ENCODE peak calls at places on chromosome 14, in nine cellular contexts. One of them, this sample, is unnamed.

GRCh38 chr14:69770559-69770958 is 3.6 kb downstream of the SRSF5 start:
- DNase-seq in epithelial cell of esophagus: no peak
- DNase-seq in CD8-positive, alpha-beta T cell: no peak
- DNase-seq in sigmoid colon: no peak
- DNase-seq in PC-3: no peak
- DNase-seq in AG04449: no peak
- DNase-seq in RWPE1: no peak
- DNase-seq in AG09319: no peak
- DNase-seq in progenitor cell of endocrine pancreas: no peak
- DNase-seq in this sample: no peak

GRCh38 chr14:76329150-76329881 is 46.6 kb upstream of the ESRRB start:
- DNase-seq in CD8-positive, alpha-beta T cell: no peak
- DNase-seq in progenitor cell of endocrine pancreas: no peak
- DNase-seq in PC-3: no peak
- DNase-seq in AG04449: no peak
- DNase-seq in AG09319: no peak
- DNase-seq in epithelial cell of esophagus: no peak
- DNase-seq in RWPE1: no peak
- DNase-seq in sigmoid colon: peak
- DNase-seq in this sample: no peak

GRCh38 chr14:89630096-89630829 is 213.2 kb upstream of the FOXN3 start:
- DNase-seq in RWPE1: no peak
- DNase-seq in sigmoid colon: no peak
- DNase-seq in CD8-positive, alpha-beta T cell: no peak
- DNase-seq in PC-3: no peak
- DNase-seq in epithelial cell of esophagus: no peak
- DNase-seq in AG04449: no peak
- DNase-seq in AG09319: no peak
- DNase-seq in progenitor cell of endocrine pancreas: no peak
- DNase-seq in this sample: no peak

GRCh38 chr14:99511421-99512109 is 30.4 kb downstream of the CCNK start:
- DNase-seq in progenitor cell of endocrine pancreas: peak
- DNase-seq in sigmoid colon: peak
- DNase-seq in CD8-positive, alpha-beta T cell: no peak
- DNase-seq in AG09319: no peak
- DNase-seq in PC-3: no peak
- DNase-seq in AG04449: peak
- DNase-seq in epithelial cell of esophagus: no peak
- DNase-seq in RWPE1: no peak
- DNase-seq in this sample: no peak

GRCh38 chr14:33120341-33120740 is 181.7 kb downstream of the NPAS3 start:
- DNase-seq in AG09319: no peak
- DNase-seq in PC-3: peak
- DNase-seq in sigmoid colon: no peak
- DNase-seq in AG04449: peak
- DNase-seq in CD8-positive, alpha-beta T cell: no peak
- DNase-seq in progenitor cell of endocrine pancreas: no peak
- DNase-seq in RWPE1: peak
- DNase-seq in epithelial cell of esophagus: peak
- DNase-seq in this sample: no peak

GRCh38 chr14:64680013-64680674 is 24.1 kb upstream of the PLEKHG3 start:
- DNase-seq in epithelial cell of esophagus: peak
- DNase-seq in AG04449: no peak
- DNase-seq in RWPE1: peak
- DNase-seq in CD8-positive, alpha-beta T cell: no peak
- DNase-seq in sigmoid colon: no peak
- DNase-seq in AG09319: no peak
- DNase-seq in progenitor cell of endocrine pancreas: no peak
- DNase-seq in PC-3: peak
- DNase-seq in this sample: no peak

GRCh38 chr14:99514552-99515300 is 33.5 kb downstream of the CCNK start:
- DNase-seq in epithelial cell of esophagus: no peak
- DNase-seq in sigmoid colon: no peak
- DNase-seq in AG09319: no peak
- DNase-seq in AG04449: no peak
- DNase-seq in CD8-positive, alpha-beta T cell: no peak
- DNase-seq in progenitor cell of endocrine pancreas: no peak
- DNase-seq in RWPE1: no peak
- DNase-seq in PC-3: no peak
- DNase-seq in this sample: no peak

GRCh38 chr14:24941719-24942118 is 108.2 kb downstream of the STXBP6 start:
- DNase-seq in epithelial cell of esophagus: no peak
- DNase-seq in sigmoid colon: no peak
- DNase-seq in CD8-positive, alpha-beta T cell: no peak
- DNase-seq in progenitor cell of endocrine pancreas: no peak
- DNase-seq in AG09319: no peak
- DNase-seq in RWPE1: no peak
- DNase-seq in AG04449: no peak
- DNase-seq in PC-3: no peak
- DNase-seq in this sample: no peak

GRCh38 chr14:55366271-55366670 is 45.4 kb downstream of the ATG14 start:
- DNase-seq in AG09319: peak
- DNase-seq in RWPE1: no peak
- DNase-seq in progenitor cell of endocrine pancreas: no peak
- DNase-seq in PC-3: peak
- DNase-seq in AG04449: peak
- DNase-seq in sigmoid colon: no peak
- DNase-seq in CD8-positive, alpha-beta T cell: no peak
- DNase-seq in epithelial cell of esophagus: peak
- DNase-seq in this sample: no peak

GRCh38 chr14:65961004-65961403 is 525.2 kb upstream of the CCDC196 start:
- DNase-seq in progenitor cell of endocrine pancreas: peak
- DNase-seq in RWPE1: no peak
- DNase-seq in sigmoid colon: no peak
- DNase-seq in AG04449: no peak
- DNase-seq in AG09319: no peak
- DNase-seq in PC-3: peak
- DNase-seq in epithelial cell of esophagus: peak
- DNase-seq in CD8-positive, alpha-beta T cell: peak
- DNase-seq in this sample: peak

GRCh38 chr14:77645520-77646230 is 29.2 kb upstream of the SPTLC2 start:
- DNase-seq in AG04449: no peak
- DNase-seq in epithelial cell of esophagus: no peak
- DNase-seq in progenitor cell of endocrine pancreas: no peak
- DNase-seq in AG09319: no peak
- DNase-seq in RWPE1: no peak
- DNase-seq in sigmoid colon: no peak
- DNase-seq in PC-3: no peak
- DNase-seq in CD8-positive, alpha-beta T cell: no peak
- DNase-seq in this sample: no peak

GRCh38 chr14:77646907-77647306 is 30.5 kb upstream of the SPTLC2 start:
- DNase-seq in AG09319: no peak
- DNase-seq in progenitor cell of endocrine pancreas: no peak
- DNase-seq in epithelial cell of esophagus: no peak
- DNase-seq in sigmoid colon: no peak
- DNase-seq in RWPE1: no peak
- DNase-seq in CD8-positive, alpha-beta T cell: no peak
- DNase-seq in AG04449: no peak
- DNase-seq in PC-3: no peak
- DNase-seq in this sample: no peak

GRCh38 chr14:77647853-77648252 is 31.4 kb upstream of the SPTLC2 start:
- DNase-seq in epithelial cell of esophagus: no peak
- DNase-seq in progenitor cell of endocrine pancreas: no peak
- DNase-seq in sigmoid colon: no peak
- DNase-seq in AG04449: no peak
- DNase-seq in RWPE1: no peak
- DNase-seq in AG09319: no peak
- DNase-seq in CD8-positive, alpha-beta T cell: no peak
- DNase-seq in PC-3: no peak
- DNase-seq in this sample: no peak

GRCh38 chr14:77648520-77649200 is 32.2 kb upstream of the SPTLC2 start:
- DNase-seq in PC-3: no peak
- DNase-seq in CD8-positive, alpha-beta T cell: no peak
- DNase-seq in epithelial cell of esophagus: no peak
- DNase-seq in RWPE1: no peak
- DNase-seq in AG09319: no peak
- DNase-seq in progenitor cell of endocrine pancreas: no peak
- DNase-seq in AG04449: no peak
- DNase-seq in sigmoid colon: no peak
- DNase-seq in this sample: no peak

DNA sequence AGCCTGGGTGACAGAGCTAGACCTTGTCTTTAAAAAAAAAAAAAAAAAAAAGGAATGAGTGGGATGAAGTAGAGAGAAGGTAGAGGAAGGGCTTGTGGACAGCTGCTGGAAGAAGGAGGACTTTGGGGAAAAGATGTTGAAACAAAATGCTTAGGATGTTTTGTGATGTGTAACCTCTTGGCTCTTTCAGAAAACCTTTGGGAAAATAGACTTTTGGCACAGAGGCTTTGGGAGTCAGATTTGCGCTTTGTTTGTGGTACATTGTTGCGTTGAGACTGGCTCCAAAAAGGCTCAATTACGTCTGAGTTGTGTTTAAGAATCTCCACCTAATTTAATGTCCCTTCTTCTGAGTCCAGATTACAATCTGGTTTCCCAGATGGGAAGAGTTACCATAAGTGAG is 32.9 kb upstream of the SPTLC2 start:
- DNase-seq in PC-3: no peak
- DNase-seq in progenitor cell of endocrine pancreas: no peak
- DNase-seq in RWPE1: no peak
- DNase-seq in CD8-positive, alpha-beta T cell: no peak
- DNase-seq in AG04449: no peak
- DNase-seq in epithelial cell of esophagus: no peak
- DNase-seq in AG09319: no peak
- DNase-seq in sigmoid colon: no peak
- DNase-seq in this sample: no peak
- TF ChIP-seq CTCF in PC-3: no peak
- TF ChIP-seq CTCF in progenitor cell of endocrine pancreas: no peak
- TF ChIP-seq CTCF in RWPE1: no peak
- TF ChIP-seq CTCF in CD8-positive, alpha-beta T cell: no peak
- TF ChIP-seq CTCF in AG04449: no peak
- TF ChIP-seq CTCF in epithelial cell of esophagus: no peak
- TF ChIP-seq CTCF in AG09319: no peak
- TF ChIP-seq CTCF in sigmoid colon: no peak
- TF ChIP-seq CTCF in this sample: no peak

DNA sequence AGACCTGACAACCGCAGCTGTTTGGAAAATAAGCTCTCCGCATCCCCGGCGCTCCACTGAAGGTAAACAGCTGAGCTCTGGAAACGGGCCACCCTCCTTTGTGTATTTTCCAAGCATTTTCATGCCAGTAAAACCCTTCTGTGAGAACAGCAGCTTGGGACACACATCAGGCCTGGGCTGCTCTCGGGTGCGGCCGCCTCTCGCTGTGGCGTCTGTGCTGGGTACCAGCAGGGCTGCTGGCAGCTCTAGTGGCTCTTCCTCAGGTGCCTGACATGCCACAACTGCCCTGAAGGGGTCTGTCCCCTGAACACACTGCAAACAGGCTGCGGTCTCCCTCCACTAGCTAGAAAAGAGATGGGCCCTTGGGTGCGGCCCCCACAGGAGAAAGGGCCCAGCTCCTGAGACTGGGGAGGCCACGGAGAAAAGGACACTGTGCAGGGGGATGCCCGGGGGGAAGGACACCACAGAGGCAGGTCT is 96.3 kb downstream of the ITPK1 start:
- DNase-seq in AG04449: no peak
- DNase-seq in PC-3: no peak
- DNase-seq in RWPE1: no peak
- DNase-seq in progenitor cell of endocrine pancreas: no peak
- DNase-seq in epithelial cell of esophagus: no peak
- DNase-seq in CD8-positive, alpha-beta T cell: no peak
- DNase-seq in sigmoid colon: peak
- DNase-seq in AG09319: no peak
- DNase-seq in this sample: no peak
- TF ChIP-seq CTCF in AG04449: no peak
- TF ChIP-seq CTCF in PC-3: no peak
- TF ChIP-seq CTCF in RWPE1: no peak
- TF ChIP-seq CTCF in progenitor cell of endocrine pancreas: peak
- TF ChIP-seq CTCF in epithelial cell of esophagus: no peak
- TF ChIP-seq CTCF in CD8-positive, alpha-beta T cell: no peak
- TF ChIP-seq CTCF in sigmoid colon: no peak
- TF ChIP-seq CTCF in AG09319: no peak
- TF ChIP-seq CTCF in this sample: no peak

DNA sequence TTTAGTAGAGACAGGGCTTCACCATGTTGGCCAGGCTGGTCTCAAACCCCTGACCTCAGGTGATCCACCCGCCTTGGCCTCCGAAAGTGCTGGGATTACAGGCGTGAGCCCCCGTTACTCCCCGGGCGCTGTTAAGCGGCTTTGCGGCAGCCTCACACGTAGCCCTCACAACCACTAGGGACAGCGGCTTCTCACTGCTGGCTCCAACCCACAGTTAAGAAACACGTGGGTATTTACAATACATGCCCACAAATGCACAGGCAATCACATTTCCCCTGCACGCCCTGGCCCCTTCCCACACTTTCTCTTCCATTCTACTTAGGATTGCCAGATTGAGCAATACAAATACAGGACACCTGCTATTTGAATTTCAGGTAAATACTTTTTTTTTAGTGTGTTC is 37.0 kb upstream of the EIF5 start:
- DNase-seq in CD8-positive, alpha-beta T cell: no peak
- DNase-seq in RWPE1: no peak
- DNase-seq in progenitor cell of endocrine pancreas: no peak
- DNase-seq in epithelial cell of esophagus: no peak
- DNase-seq in sigmoid colon: peak
- DNase-seq in AG09319: no peak
- DNase-seq in AG04449: no peak
- DNase-seq in PC-3: no peak
- DNase-seq in this sample: no peak
- TF ChIP-seq CTCF in CD8-positive, alpha-beta T cell: no peak
- TF ChIP-seq CTCF in RWPE1: no peak
- TF ChIP-seq CTCF in progenitor cell of endocrine pancreas: peak
- TF ChIP-seq CTCF in epithelial cell of esophagus: no peak
- TF ChIP-seq CTCF in sigmoid colon: no peak
- TF ChIP-seq CTCF in AG09319: no peak
- TF ChIP-seq CTCF in AG04449: no peak
- TF ChIP-seq CTCF in PC-3: peak
- TF ChIP-seq CTCF in this sample: no peak

GRCh38 chr14:52607061-52607460 is 54.4 kb downstream of the GPR137C start:
- DNase-seq in sigmoid colon: no peak
- DNase-seq in progenitor cell of endocrine pancreas: no peak
- DNase-seq in PC-3: no peak
- DNase-seq in epithelial cell of esophagus: no peak
- DNase-seq in AG04449: no peak
- DNase-seq in CD8-positive, alpha-beta T cell: no peak
- DNase-seq in AG09319: no peak
- DNase-seq in RWPE1: no peak
- DNase-seq in this sample: no peak

GRCh38 chr14:52610187-52610586 is 57.6 kb downstream of the GPR137C start:
- DNase-seq in AG09319: no peak
- DNase-seq in PC-3: no peak
- DNase-seq in RWPE1: no peak
- DNase-seq in AG04449: no peak
- DNase-seq in progenitor cell of endocrine pancreas: no peak
- DNase-seq in sigmoid colon: no peak
- DNase-seq in CD8-positive, alpha-beta T cell: no peak
- DNase-seq in epithelial cell of esophagus: no peak
- DNase-seq in this sample: no peak

DNA sequence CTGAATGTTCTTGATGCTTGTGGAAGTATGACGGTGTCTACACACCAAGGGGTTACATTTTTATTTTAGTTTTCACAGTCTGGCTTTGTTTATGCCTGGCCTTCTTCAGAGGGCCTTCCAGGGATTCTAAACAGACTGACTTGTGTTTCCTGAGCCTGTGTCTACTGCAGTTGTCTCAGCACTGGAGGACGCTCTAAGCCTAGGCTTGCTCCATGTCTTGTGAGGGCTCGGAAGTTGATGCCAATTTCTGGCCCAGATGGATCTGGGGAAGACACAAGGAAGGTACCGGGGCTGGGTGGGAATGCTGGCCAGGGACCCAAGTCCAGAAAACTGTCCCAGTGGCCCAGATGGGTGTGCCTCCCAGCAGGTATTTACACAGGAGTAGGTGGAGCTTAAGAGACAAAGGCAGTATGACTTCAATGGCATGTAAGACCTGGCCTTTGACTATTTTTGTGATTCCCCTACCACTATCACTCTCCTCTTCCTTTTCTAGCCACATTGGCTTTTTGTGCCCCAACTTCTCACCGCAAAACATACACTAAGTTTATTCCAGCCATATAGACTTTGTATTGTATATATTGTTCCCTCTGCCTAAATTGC is 56.9 kb downstream of the GPR137C start:
- DNase-seq in PC-3: no peak
- DNase-seq in epithelial cell of esophagus: no peak
- DNase-seq in AG09319: no peak
- DNase-seq in progenitor cell of endocrine pancreas: no peak
- DNase-seq in RWPE1: no peak
- DNase-seq in CD8-positive, alpha-beta T cell: no peak
- DNase-seq in sigmoid colon: no peak
- DNase-seq in AG04449: no peak
- DNase-seq in this sample: no peak
- TF ChIP-seq CTCF in PC-3: no peak
- TF ChIP-seq CTCF in epithelial cell of esophagus: no peak
- TF ChIP-seq CTCF in AG09319: no peak
- TF ChIP-seq CTCF in progenitor cell of endocrine pancreas: no peak
- TF ChIP-seq CTCF in RWPE1: no peak
- TF ChIP-seq CTCF in CD8-positive, alpha-beta T cell: no peak
- TF ChIP-seq CTCF in sigmoid colon: no peak
- TF ChIP-seq CTCF in AG04449: no peak
- TF ChIP-seq CTCF in this sample: no peak